ENCODE peak calls at places on chromosomes 3 and 15, in four cellular contexts. D is gastrocnemius medialis, G is T-cell, J is astrocyte of the spinal cord. P is an unnamed sample.

GRCh38 chr3:18438586-18438985 is 13.4 kb upstream of the SATB1 start:
- DNase-seq in G (peak; percentile 72), J (no peak), D (no peak), P (no peak)

GRCh38 chr15:37246065-37246464 is 145.7 kb upstream of the MEIS2 start:
- DNase-seq in D (no peak), J (no peak), G (no peak), P (no peak)

GRCh38 chr15:77028451-77029165 is 33.7 kb downstream of the PSTPIP1 start:
- DNase-seq in D (peak; percentile 11), J (no peak), G (no peak), P (no peak)

GRCh38 chr3:12444582-12445468 is 39.5 kb upstream of the TSEN2 start:
- DNase-seq in J (peak; percentile 65), G (no peak), D (no peak), P (no peak)

GRCh38 chr15:40853241-40853890 is 9.5 kb downstream of the SPINT1 start:
- DNase-seq in G (no peak), J (no peak), D (no peak), P (no peak)

GRCh38 chr3:45631486-45631885 is 36.9 kb downstream of the LIMD1 start:
- DNase-seq in J (no peak), G (no peak), D (no peak), P (no peak)

GRCh38 chr3:190706582-190706981 is 155.9 kb downstream of the GMNC start:
- DNase-seq in J (no peak), G (no peak), D (no peak), P (no peak)

GRCh38 chr3:30103186-30103585 is 503.2 kb upstream of the TGFBR2 start:
- DNase-seq in G (no peak), J (no peak), D (no peak), P (no peak)

GRCh38 chr3:18559323-18559972 is 134.3 kb upstream of the SATB1 start:
- DNase-seq in D (no peak), J (peak; percentile 20), G (no peak), P (peak; percentile 55)

GRCh38 chr3:11302444-11302843 is 30.2 kb downstream of the ATG7 start:
- DNase-seq in D (no peak), J (no peak), G (no peak), P (no peak)

GRCh38 chr15:61275901-61276300 is 46.8 kb upstream of the RORA start:
- DNase-seq in D (no peak), J (no peak), G (no peak), P (no peak)

GRCh38 chr3:186806173-186807055 is at the start of gene RFC4:
- DNase-seq in J (peak; percentile 75), D (peak; percentile 71), G (peak; percentile 74), P (peak; percentile 66)

GRCh38 chr3:138673641-138674040 is 65.1 kb downstream of the FAIM start:
- DNase-seq in G (no peak), J (peak; percentile 89), D (no peak), P (peak; percentile 86)

GRCh38 chr3:16028604-16029003 is 145.9 kb upstream of the GALNT15 start:
- DNase-seq in G (no peak), D (no peak), J (peak; percentile 59), P (peak; percentile 84)

GRCh38 chr3:47323431-47324277 is 40.9 kb downstream of the KLHL18 start:
- DNase-seq in D (no peak), G (no peak), J (peak; percentile 15), P (no peak)

GRCh38 chr3:168116279-168116678 is 20.6 kb upstream of the GOLIM4 start:
- DNase-seq in G (no peak), D (peak; percentile 52), J (peak; percentile 85), P (no peak)

GRCh38 chr3:194631696-194632095 is 1.5 kb downstream of the TMEM44 start:
- DNase-seq in D (no peak), J (no peak), G (no peak), P (no peak)

GRCh38 chr3:138082085-138082991 is 33.1 kb downstream of the DZIP1L start:
- DNase-seq in G (no peak), D (no peak), J (peak; percentile 97), P (peak; percentile 87)

GRCh38 chr3:177448987-177449975 is 252.0 kb upstream of the TBL1XR1 start:
- DNase-seq in J (peak; percentile 89), G (peak; percentile 7), D (no peak), P (peak; percentile 68)

GRCh38 chr3:31614162-31614921 is 81.6 kb downstream of the STT3B start:
- DNase-seq in G (no peak), J (no peak), D (no peak), P (no peak)

GRCh38 chr3:123154346-123154985 is 47.3 kb upstream of the SEC22A start:
- DNase-seq in D (peak; percentile 26), J (no peak), G (no peak), P (no peak)

GRCh38 chr15:42101861-42102260 is 7.5 kb upstream of the PLA2G4D start:
- DNase-seq in G (no peak), J (peak; percentile 17), D (no peak), P (peak; percentile 1)

GRCh38 chr15:65209701-65210643 is 1.3 kb downstream of the CILP start:
- DNase-seq in D (no peak), G (no peak), J (no peak), P (peak; percentile 19)

GRCh38 chr3:15797600-15798303 is at the start of gene ANKRD28:
- DNase-seq in G (no peak), D (no peak), J (peak; percentile 98), P (peak; percentile 88)

GRCh38 chr3:193899001-193899400 is 236.9 kb upstream of the HES1 start:
- DNase-seq in D (no peak), G (no peak), J (no peak), P (no peak)

GRCh38 chr15:63938486-63939061 is 104.8 kb upstream of the HERC1 start:
- DNase-seq in G (no peak), D (no peak), J (no peak), P (no peak)

GRCh38 chr3:139534992-139535879 is 4.3 kb downstream of the RBP1 start:
- DNase-seq in D (no peak), G (no peak), J (peak; percentile 91), P (peak; percentile 30)

GRCh38 chr3:159951580-159951979 is 37.1 kb upstream of the IL12A start:
- DNase-seq in G (no peak), J (no peak), D (no peak), P (no peak)

GRCh38 chr3:78764634-78765033 is 1003.2 kb downstream of the ROBO1 start:
- DNase-seq in D (no peak), J (no peak), G (no peak), P (no peak)

GRCh38 chr3:24548278-24548677 is 53.6 kb upstream of the THRB start:
- DNase-seq in J (peak; percentile 16), D (peak; percentile 20), G (no peak), P (peak; percentile 16)

GRCh38 chr3:146093928-146094327 is 67.1 kb downstream of the PLOD2 start:
- DNase-seq in J (no peak), D (no peak), G (no peak), P (no peak)

GRCh38 chr3:196968233-196969000 is at the start of gene PIGZ:
- DNase-seq in D (no peak), J (no peak), G (no peak), P (no peak)

GRCh38 chr3:22729981-22730380 is 473.1 kb upstream of the UBE2E2 start:
- DNase-seq in J (no peak), G (no peak), D (no peak), P (peak; percentile 19)

P was measured in kidney glomerular epithelial cell.